ENCODE peak calls at places on chromosomes 16 and 17, in eight cellular contexts. X, O, S, I, Y, J, Q and W are unnamed samples. For H3K27me3, the result is how much of the 10 kb centered on the place peaks cover.

GRCh38 chr17:19275457-19276082 is 38.4 kb downstream of the EPN2 start:
- DNase-seq in X (no peak), O (no peak), S (no peak), I (no peak), Y (no peak), J (no peak), Q (no peak), W (no peak)

GRCh38 chr16:89473791-89474414 is 16.5 kb downstream of the ANKRD11 start:
- DNase-seq in X (no peak), O (no peak), S (no peak), I (no peak), Y (no peak), J (no peak), Q (peak), W (no peak)

GRCh38 chr17:35668807-35669206 is 62.6 kb upstream of the RASL10B start:
- DNase-seq in X (no peak), O (no peak), S (no peak), I (no peak), Y (no peak), J (no peak), Q (no peak), W (no peak)

GRCh38 chr16:71364306-71364705 is 5.8 kb downstream of the CALB2 start:
- DNase-seq in X (no peak), O (no peak), S (no peak), I (no peak), Y (peak), J (no peak), Q (no peak), W (no peak)

GRCh38 chr17:46264456-46265198 is 30.3 kb upstream of the LRRC37A start:
- DNase-seq in X (no peak), O (no peak), S (peak), I (no peak), Y (no peak), J (peak), Q (peak), W (no peak)

GRCh38 chr17:28626818-28627217 is 12.8 kb upstream of the RSKR start:
- DNase-seq in X (no peak), O (no peak), S (no peak), I (no peak), Y (no peak), J (no peak), Q (no peak), W (no peak)

GRCh38 chr17:27573971-27574525 is 56.9 kb upstream of the LGALS9 start:
- DNase-seq in X (no peak), O (no peak), S (peak), I (no peak), Y (no peak), J (no peak), Q (no peak), W (no peak)

GRCh38 chr17:50657627-50658026 is 22.9 kb downstream of the ABCC3 start:
- DNase-seq in X (peak), O (peak), S (no peak), I (no peak), Y (no peak), J (no peak), Q (no peak), W (no peak)

GRCh38 chr17:73562896-73563295 is 81.3 kb downstream of the SDK2 start:
- DNase-seq in X (no peak), O (peak), S (no peak), I (no peak), Y (no peak), J (no peak), Q (no peak), W (no peak)

GRCh38 chr16:635573-636205 is 416 bp downstream of the METTL26 start:
- DNase-seq in X (no peak), O (no peak), S (no peak), I (no peak), Y (no peak), J (no peak), Q (no peak), W (no peak)

GRCh38 chr16:57479422-57480126 is 6.7 kb downstream of the DOK4 start:
- DNase-seq in X (peak), O (no peak), S (peak), I (no peak), Y (peak), J (no peak), Q (no peak), W (no peak)

GRCh38 chr17:36001862-36002603 is 680 bp upstream of the CCL15 start:
- DNase-seq in X (peak), O (no peak), S (peak), I (no peak), Y (no peak), J (no peak), Q (no peak), W (no peak)

GRCh38 chr17:75199886-75200618 is 5.4 kb upstream of the NUP85 start:
- DNase-seq in X (no peak), O (no peak), S (no peak), I (no peak), Y (no peak), J (no peak), Q (no peak), W (no peak)

GRCh38 chr17:17684901-17685774 is 3.9 kb downstream of the RAI1 start:
- DNase-seq in X (no peak), O (peak), S (no peak), I (no peak), Y (no peak), J (no peak), Q (peak), W (no peak)

GRCh38 chr16:6382787-6383515 is 949.7 kb upstream of the RBFOX1 start:
- DNase-seq in X (no peak), O (no peak), S (no peak), I (no peak), Y (no peak), J (no peak), Q (no peak), W (no peak)
- H3K4me3 ChIP-seq in X (no peak), O (no peak), S (no peak), I (no peak), Y (no peak), J (no peak), Q (no peak), W (no peak)

GRCh38 chr17:48563867-48564199 is 14.3 kb downstream of the HOXB4 start:
- DNase-seq in X (no peak), O (no peak), S (no peak), I (no peak), Y (no peak), J (no peak), Q (no peak), W (no peak)

GRCh38 chr17:48563385-48563838 is 14.7 kb downstream of the HOXB4 start:
- DNase-seq in X (no peak), O (no peak), S (no peak), I (no peak), Y (no peak), J (no peak), Q (no peak), W (no peak)

GRCh38 chr17:48561894-48562810 is 16.0 kb downstream of the HOXB4 start:
- DNase-seq in X (no peak), O (no peak), S (no peak), I (no peak), Y (no peak), J (no peak), Q (no peak), W (no peak)

GRCh38 chr17:48564200-48565023 is 13.7 kb downstream of the HOXB4 start:
- DNase-seq in X (peak), O (no peak), S (no peak), I (no peak), Y (no peak), J (no peak), Q (no peak), W (no peak)

GRCh38 chr17:48562934-48563333 is 15.2 kb downstream of the HOXB4 start:
- DNase-seq in X (no peak), O (no peak), S (no peak), I (no peak), Y (no peak), J (no peak), Q (no peak), W (no peak)
- H3K27me3 ChIP-seq in X (under half), O (under half), S (half or more), I (under half), Y (under half), J (under half), Q (under half), W (under half)

GRCh38 chr17:8713878-8714277 is 30.8 kb downstream of the CCDC42 start:
- DNase-seq in X (no peak), O (no peak), S (no peak), I (no peak), Y (no peak), J (no peak), Q (no peak), W (no peak)
- TF ChIP-seq CTCF in X (no peak), O (no peak), S (no peak), I (no peak), Y (no peak), J (no peak), Q (no peak), W (no peak)

DNA sequence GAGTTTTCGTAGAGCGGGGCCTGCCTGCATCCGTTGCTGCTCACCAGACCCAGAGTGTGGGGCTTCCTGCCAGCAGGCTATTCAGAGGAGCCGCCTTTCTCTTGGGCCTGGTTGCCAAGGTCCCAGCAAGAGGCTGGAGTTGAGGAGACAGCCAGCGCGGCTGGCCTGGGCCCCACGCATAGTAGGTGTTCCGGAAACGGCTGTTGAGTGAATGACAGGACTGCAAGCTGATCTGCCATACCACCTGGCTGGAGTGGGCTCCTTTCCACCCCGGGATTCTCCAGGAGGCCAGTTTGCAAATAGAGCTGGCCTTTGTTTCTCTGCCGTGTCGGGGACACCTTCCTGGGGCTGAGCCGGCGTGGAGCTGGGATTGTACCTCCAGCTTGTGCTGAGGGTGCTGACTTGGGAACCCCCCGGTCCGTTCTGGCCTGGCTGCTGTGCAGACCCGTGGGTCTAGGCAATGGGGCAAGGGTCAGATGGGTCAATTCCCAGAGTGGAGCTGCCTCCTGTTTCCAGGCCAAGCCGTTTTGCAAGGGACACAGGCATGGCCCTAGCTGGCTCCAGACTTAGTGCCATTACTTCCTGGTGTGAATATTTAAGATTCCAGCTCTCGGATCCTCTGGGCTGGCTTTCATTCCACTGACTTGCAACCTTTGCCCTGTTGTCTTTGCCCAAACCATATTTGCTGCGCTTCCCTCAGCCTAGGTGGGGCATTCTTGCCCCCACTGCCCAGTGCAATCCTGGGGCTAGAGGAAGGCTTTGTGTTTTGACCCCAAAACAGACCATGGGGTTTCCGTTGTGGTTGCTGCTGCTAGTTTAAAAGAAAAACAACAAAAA is 68.8 kb downstream of the CMIP start:
- DNase-seq in X (no peak), O (no peak), S (peak), I (peak), Y (no peak), J (no peak), Q (peak), W (no peak)
- H3K4me3 ChIP-seq in X (no peak), O (no peak), S (no peak), I (no peak), Y (no peak), J (no peak), Q (no peak), W (no peak)

DNA sequence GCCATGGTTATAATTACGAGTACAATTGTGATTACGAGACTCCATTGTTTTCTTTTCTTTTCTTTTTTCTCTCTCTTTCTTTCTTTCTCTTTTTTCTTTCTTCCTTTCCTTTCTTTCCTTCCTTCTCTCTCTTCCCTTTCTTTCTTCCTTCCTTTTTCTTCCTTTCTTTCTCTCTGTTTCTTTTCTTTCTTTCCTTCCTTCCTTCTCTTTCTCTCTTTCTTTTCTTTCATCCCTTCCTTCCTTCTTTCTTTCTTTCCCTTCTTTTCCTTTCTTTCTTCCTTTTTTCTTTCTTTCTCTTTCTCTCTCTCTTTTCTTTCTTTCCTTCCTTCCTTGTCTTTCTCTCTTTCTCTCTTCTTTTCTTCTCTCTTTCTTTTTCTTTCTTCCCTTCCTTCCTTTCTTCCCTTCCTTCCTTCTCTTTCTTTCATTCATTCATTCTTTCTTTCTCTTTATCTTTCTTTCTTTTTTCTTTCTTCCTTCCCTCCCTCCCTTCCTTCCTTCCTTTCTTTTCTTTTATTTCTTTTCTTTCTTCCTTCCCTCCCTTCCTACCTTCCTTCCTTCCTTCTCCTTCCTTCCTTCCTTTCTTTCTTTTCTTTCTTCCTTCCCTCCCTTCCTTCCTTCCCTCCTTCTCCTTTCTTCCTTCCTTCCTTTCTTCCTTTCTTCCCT is 14.1 kb upstream of the NTN1 start:
- DNase-seq in X (no peak), O (no peak), S (no peak), I (no peak), Y (no peak), J (no peak), Q (no peak), W (no peak)
- H3K27me3 ChIP-seq in X (under half), O (under half), S (half or more), I (under half), Y (under half), J (under half), Q (under half), W (under half)

GRCh38 chr17:34225046-34225445 is 30.0 kb upstream of the CCL2 start:
- DNase-seq in X (no peak), O (no peak), S (no peak), I (no peak), Y (no peak), J (no peak), Q (no peak), W (no peak)
- TF ChIP-seq CTCF in X (no peak), O (no peak), S (no peak), I (no peak), Y (no peak), J (no peak), Q (no peak), W (no peak)

GRCh38 chr17:55159251-55159650 is 105.5 kb upstream of the HLF start:
- DNase-seq in X (no peak), O (no peak), S (no peak), I (no peak), Y (no peak), J (no peak), Q (no peak), W (no peak)

GRCh38 chr17:55160501-55160900 is 104.3 kb upstream of the HLF start:
- DNase-seq in X (no peak), O (no peak), S (no peak), I (no peak), Y (no peak), J (no peak), Q (no peak), W (no peak)

GRCh38 chr17:55157165-55157564 is 107.6 kb upstream of the HLF start:
- DNase-seq in X (no peak), O (no peak), S (peak), I (no peak), Y (no peak), J (no peak), Q (no peak), W (no peak)

GRCh38 chr17:55155867-55156560 is 108.7 kb upstream of the HLF start:
- DNase-seq in X (no peak), O (no peak), S (no peak), I (no peak), Y (no peak), J (no peak), Q (no peak), W (no peak)

GRCh38 chr17:55158439-55158838 is 106.3 kb upstream of the HLF start:
- DNase-seq in X (no peak), O (no peak), S (no peak), I (no peak), Y (no peak), J (no peak), Q (no peak), W (no peak)
- H3K4me3 ChIP-seq in X (no peak), O (no peak), S (no peak), I (no peak), Y (no peak), J (no peak), Q (no peak), W (no peak)

GRCh38 chr16:73063854-73064226 is 15.9 kb upstream of the ZFHX3 start:
- DNase-seq in X (no peak), O (no peak), S (no peak), I (no peak), Y (no peak), J (no peak), Q (no peak), W (no peak)

GRCh38 chr16:73065617-73066313 is 17.8 kb upstream of the ZFHX3 start:
- DNase-seq in X (peak), O (peak), S (no peak), I (no peak), Y (no peak), J (no peak), Q (no peak), W (no peak)

GRCh38 chr16:73066321-73066926 is 18.5 kb upstream of the ZFHX3 start:
- DNase-seq in X (peak), O (peak), S (no peak), I (no peak), Y (no peak), J (no peak), Q (no peak), W (no peak)

GRCh38 chr16:73064227-73064995 is 16.5 kb upstream of the ZFHX3 start:
- DNase-seq in X (peak), O (peak), S (no peak), I (no peak), Y (no peak), J (no peak), Q (no peak), W (no peak)

GRCh38 chr16:73064996-73065349 is 17.0 kb upstream of the ZFHX3 start:
- DNase-seq in X (peak), O (peak), S (no peak), I (no peak), Y (no peak), J (no peak), Q (no peak), W (no peak)
- H3K27me3 ChIP-seq in X (under half), O (under half), S (half or more), I (under half), Y (under half), J (under half), Q (under half), W (under half)

GRCh38 chr16:87276926-87277325 is 40.3 kb downstream of the C16orf95 start:
- DNase-seq in X (no peak), O (no peak), S (no peak), I (no peak), Y (no peak), J (no peak), Q (no peak), W (no peak)

GRCh38 chr16:87276091-87276561 is 41.1 kb downstream of the C16orf95 start:
- DNase-seq in X (no peak), O (no peak), S (no peak), I (no peak), Y (no peak), J (no peak), Q (no peak), W (no peak)

GRCh38 chr16:87274808-87275207 is 42.4 kb downstream of the C16orf95 start:
- DNase-seq in X (no peak), O (no peak), S (no peak), I (no peak), Y (no peak), J (no peak), Q (no peak), W (no peak)

GRCh38 chr16:87279094-87279658 is 38.0 kb downstream of the C16orf95 start:
- DNase-seq in X (no peak), O (no peak), S (no peak), I (no peak), Y (no peak), J (no peak), Q (peak), W (no peak)

DNA sequence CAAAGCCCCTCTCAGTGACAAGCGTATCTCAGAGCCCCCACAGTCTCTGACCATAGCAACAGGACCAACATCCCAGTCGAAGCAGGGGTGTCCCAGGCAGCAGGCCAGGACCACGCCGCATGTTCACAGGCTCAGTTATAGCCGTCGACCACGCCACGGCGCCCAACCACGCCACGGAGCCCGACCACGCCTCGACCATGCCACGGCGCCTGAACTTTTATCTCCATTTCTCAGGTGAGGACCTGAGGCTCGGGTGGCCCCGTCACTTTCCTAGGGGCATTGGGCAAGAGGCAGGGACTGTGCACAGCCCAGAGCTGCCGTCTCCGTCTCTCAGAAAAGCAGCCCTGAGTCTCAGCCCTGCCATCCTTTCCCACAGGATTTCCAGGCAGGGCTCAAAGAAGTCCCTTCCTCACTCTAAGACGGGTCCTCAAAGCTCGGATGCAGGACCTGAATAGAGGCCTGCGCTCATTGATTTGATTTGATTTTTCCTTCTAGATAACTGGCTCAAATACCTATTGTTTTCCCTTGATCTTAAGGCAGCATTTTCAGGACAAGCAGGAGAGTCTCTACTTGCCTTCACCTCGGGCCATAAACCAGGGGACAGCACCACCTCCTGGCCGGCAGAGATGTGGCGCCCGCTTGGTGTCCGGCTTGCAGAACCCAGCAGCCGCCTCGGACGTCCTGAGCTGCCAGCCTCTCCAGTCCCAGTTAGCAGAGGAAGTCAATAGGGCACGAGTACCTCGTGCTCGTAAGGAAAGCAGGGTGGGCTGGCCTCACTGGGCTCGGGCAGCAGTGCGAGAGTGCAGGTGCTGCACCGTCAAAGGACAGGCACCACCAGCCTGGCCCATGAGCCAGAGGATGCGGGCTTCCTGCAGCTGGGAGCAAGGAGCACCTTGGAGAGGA is 38.8 kb downstream of the C16orf95 start:
- DNase-seq in X (peak), O (peak), S (peak), I (peak), Y (peak), J (no peak), Q (peak), W (peak)
- TF ChIP-seq CTCF in X (peak), O (peak), S (peak), I (peak), Y (peak), J (peak), Q (peak), W (peak)